ENCODE peak calls at places on chromosomes 12 and 14, in five cellular contexts. R is Peyer's patch, C is heart left ventricle, H is uterus, D is esophagus muscularis mucosa. T is an unnamed sample. For H3K4me1, the result is how much of the 10 kb centered on the place peaks cover.

GRCh38 chr14:67650694-67651093 is 23.7 kb downstream of the VTI1B start:
- DNase-seq in H (no peak), R (no peak), C (no peak), D (no peak), T (no peak)

GRCh38 chr12:25388216-25388615 is 137.5 kb upstream of the KRAS start:
- DNase-seq in C (no peak), H (no peak), R (peak), D (no peak), T (no peak)

GRCh38 chr14:43934102-43934501 is 573.0 kb downstream of the FSCB start:
- DNase-seq in D (no peak), R (no peak), C (no peak), H (no peak), T (no peak)

GRCh38 chr14:91754819-91755218 is 22.9 kb upstream of the CATSPERB start:
- DNase-seq in D (no peak), R (no peak), C (no peak), H (no peak), T (no peak)

GRCh38 chr14:102207831-102208365 is 68.2 kb downstream of the WDR20 start:
- DNase-seq in D (no peak), C (no peak), R (no peak), H (no peak), T (no peak)

GRCh38 chr12:81888341-81888740 is 129.2 kb upstream of the PPFIA2 start:
- DNase-seq in H (no peak), D (no peak), C (no peak), R (no peak), T (no peak)

GRCh38 chr12:126726481-126727217 is 1540.3 kb upstream of the TMEM132C start:
- DNase-seq in D (no peak), H (no peak), C (peak), R (no peak), T (no peak)

GRCh38 chr12:94020335-94020734 is 128.0 kb upstream of the PLXNC1 start:
- DNase-seq in C (no peak), R (no peak), H (no peak), D (no peak), T (no peak)

GRCh38 chr14:67819563-67820411 is at the start of gene RAD51B:
- DNase-seq in H (peak), C (peak), D (peak), R (peak), T (peak)

GRCh38 chr14:30958555-30959407 is 66.7 kb upstream of the AP4S1 start:
- DNase-seq in C (no peak), H (no peak), R (no peak), D (no peak), T (no peak)

GRCh38 chr14:55274144-55274543 is 2.9 kb downstream of the FBXO34 start:
- DNase-seq in D (no peak), C (no peak), R (no peak), H (no peak), T (no peak)

GRCh38 chr12:127479256-127479655 is 787.7 kb upstream of the TMEM132C start:
- DNase-seq in H (no peak), R (no peak), D (no peak), C (no peak), T (no peak)

GRCh38 chr12:94244165-94245133 is 96.1 kb downstream of the PLXNC1 start:
- DNase-seq in D (no peak), H (no peak), C (no peak), R (peak), T (no peak)

GRCh38 chr12:111937429-111937828 is 75.5 kb downstream of the TMEM116 start:
- DNase-seq in R (no peak), C (no peak), D (no peak), H (no peak), T (no peak)

GRCh38 chr12:89707992-89708792 is 446 bp downstream of the ATP2B1 start:
- DNase-seq in H (peak), C (peak), R (peak), D (no peak), T (no peak)

GRCh38 chr12:88658009-88658408 is 77.7 kb upstream of the KITLG start:
- DNase-seq in D (no peak), H (no peak), C (no peak), R (no peak), T (no peak)

GRCh38 chr12:94955193-94955592 is 48.3 kb downstream of the NDUFA12 start:
- DNase-seq in R (no peak), D (no peak), H (no peak), C (no peak), T (no peak)

GRCh38 chr14:57364659-57365450 is 25.5 kb upstream of the NAA30 start:
- DNase-seq in H (no peak), C (no peak), R (no peak), D (no peak), T (no peak)

GRCh38 chr14:57362356-57362755 is 28.0 kb upstream of the NAA30 start:
- DNase-seq in R (no peak), H (no peak), C (no peak), D (no peak), T (no peak)
- TF ChIP-seq POLR2A in R (no peak), H (no peak), C (no peak), D (no peak), T (no peak)

GRCh38 chr12:101929365-101930041 is 52.1 kb downstream of the DRAM1 start:
- DNase-seq in D (no peak), C (no peak), R (no peak), H (no peak), T (no peak)

GRCh38 chr12:101927042-101927441 is 49.7 kb downstream of the DRAM1 start:
- DNase-seq in R (no peak), H (no peak), C (no peak), D (no peak), T (no peak)

GRCh38 chr12:101925935-101926334 is 48.6 kb downstream of the DRAM1 start:
- DNase-seq in C (no peak), D (no peak), H (no peak), R (no peak), T (no peak)

GRCh38 chr12:101927999-101928398 is 50.6 kb downstream of the DRAM1 start:
- DNase-seq in H (no peak), D (no peak), R (no peak), C (no peak), T (no peak)

GRCh38 chr12:101928556-101928955 is 51.2 kb downstream of the DRAM1 start:
- DNase-seq in H (no peak), C (no peak), D (no peak), R (no peak), T (no peak)
- H3K4me1 ChIP-seq in H (under half), C (under half), D (under half), R (under half), T (under half)

GRCh38 chr12:51238510-51239334 is at the start of gene DAZAP2:
- DNase-seq in R (peak), D (peak), C (peak), H (peak), T (peak)
- TF ChIP-seq POLR2A in R (peak), D (peak), C (peak), H (peak), T (peak)

GRCh38 chr12:43312991-43313505 is 239.0 kb downstream of the ADAMTS20 start:
- DNase-seq in D (no peak), C (no peak), R (no peak), H (no peak), T (no peak)

GRCh38 chr12:43309845-43310405 is 242.1 kb downstream of the ADAMTS20 start:
- DNase-seq in D (no peak), R (no peak), C (no peak), H (no peak), T (no peak)

GRCh38 chr12:43307126-43307525 is 244.9 kb downstream of the ADAMTS20 start:
- DNase-seq in R (no peak), H (no peak), D (no peak), C (no peak), T (no peak)

GRCh38 chr12:43308776-43309175 is 243.2 kb downstream of the ADAMTS20 start:
- DNase-seq in R (no peak), C (no peak), H (no peak), D (no peak), T (no peak)

DNA sequence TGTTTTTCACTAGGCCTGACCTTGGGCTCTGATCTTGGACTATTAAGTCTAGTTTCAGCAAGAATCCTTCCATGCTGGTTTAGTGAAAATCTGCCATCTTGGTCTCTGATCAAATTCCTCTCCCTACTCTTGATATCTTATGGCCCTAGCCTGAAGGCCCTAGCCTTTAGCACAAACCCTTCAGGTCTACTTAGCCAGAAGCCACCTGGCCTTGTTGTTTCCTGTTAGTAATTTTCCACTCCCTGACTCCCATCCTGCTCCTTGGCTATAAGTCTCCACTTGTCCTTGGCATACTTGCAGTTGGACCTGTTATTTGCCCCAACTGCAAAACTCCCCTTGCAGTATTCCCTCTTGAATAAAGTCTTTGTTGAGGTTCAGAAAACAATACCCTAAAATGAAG is 241.4 kb downstream of the ADAMTS20 start:
- DNase-seq in R (no peak), H (no peak), D (no peak), C (no peak), T (no peak)
- H3K4me1 ChIP-seq in R (under half), H (under half), D (under half), C (under half), T (under half)

GRCh38 chr12:114702462-114702861 is 18.5 kb upstream of the TBX3 start:
- DNase-seq in C (no peak), D (no peak), R (no peak), H (no peak), T (no peak)
- TF ChIP-seq POLR2A in C (no peak), D (no peak), R (no peak), H (no peak), T (no peak)

DNA sequence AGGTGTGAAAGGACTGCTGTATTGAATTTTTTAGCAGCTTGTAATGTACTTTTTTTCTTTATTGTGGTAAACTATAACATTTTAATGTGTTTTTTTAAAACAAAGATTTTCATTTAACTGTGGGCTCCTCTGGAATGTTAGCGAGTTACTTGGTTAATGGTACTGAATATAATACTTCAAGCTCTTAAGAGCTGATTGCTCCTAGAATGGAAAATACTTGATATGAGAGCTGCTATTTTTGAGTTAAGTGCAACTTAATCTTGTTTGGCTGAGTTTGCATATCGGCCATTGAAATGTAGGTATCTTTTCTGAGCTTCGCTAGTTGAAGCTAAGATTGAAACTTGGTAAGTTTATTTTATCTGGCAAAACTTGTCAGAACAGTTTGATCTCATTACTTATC is 7.4 kb downstream of the TMBIM6 start:
- DNase-seq in C (no peak), R (no peak), D (no peak), H (no peak), T (no peak)
- H3K4me1 ChIP-seq in C (half or more), R (under half), D (half or more), H (under half), T (under half)

GRCh38 chr12:100473716-100474150 is at the start of gene NR1H4:
- DNase-seq in C (no peak), D (no peak), H (no peak), R (peak), T (no peak)
- TF ChIP-seq POLR2A in C (no peak), D (no peak), H (no peak), R (peak), T (no peak)

GRCh38 chr14:104722938-104723650 is 935 bp upstream of the ADSS1 start:
- DNase-seq in D (no peak), R (peak), H (no peak), C (no peak), T (no peak)
- H3K4me1 ChIP-seq in D (under half), R (under half), H (under half), C (half or more), T (under half)

DNA sequence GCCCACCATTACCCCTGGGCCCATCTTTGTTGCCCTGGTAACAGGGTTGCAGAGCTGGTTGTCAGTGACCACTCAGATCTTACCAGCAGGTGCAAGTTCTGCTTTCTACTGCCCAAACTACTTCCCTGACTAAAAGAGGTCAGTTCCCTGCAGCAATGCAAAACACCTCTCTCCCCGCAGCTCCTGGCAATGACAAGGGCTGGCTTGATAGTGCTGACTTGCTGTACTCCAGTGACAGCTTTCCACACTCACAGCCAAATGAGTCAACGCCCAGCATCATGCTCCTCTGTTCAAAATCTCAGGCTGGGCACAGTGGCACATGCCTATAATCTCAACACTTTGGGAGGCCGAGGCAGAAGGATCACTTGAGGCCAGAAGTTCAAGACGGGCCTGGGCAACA is 90.6 kb downstream of the CIT start:
- DNase-seq in C (no peak), R (no peak), D (no peak), H (no peak), T (no peak)
- TF ChIP-seq POLR2A in C (no peak), R (no peak), D (no peak), H (no peak), T (no peak)